ENCODE peak calls at places on chromosomes 11 and 22, in seven cellular contexts. One of them, this sample, is unnamed.

GRCh38 chr11:116217006-116217405 is 555.8 kb downstream of the BUD13 start:
- DNase-seq in brain microvascular endothelial cell: peak; percentile 49
- DNase-seq in PC-3: peak; percentile 57
- DNase-seq in body of pancreas: peak; percentile 64
- DNase-seq in dorsolateral prefrontal cortex: peak; percentile 64
- DNase-seq in stomach: no peak
- DNase-seq in osteoblast: no peak
- DNase-seq in this sample: peak; percentile 64

GRCh38 chr11:2531987-2532703 is 87.3 kb downstream of the KCNQ1 start:
- DNase-seq in osteoblast: peak; percentile 39
- DNase-seq in brain microvascular endothelial cell: no peak
- DNase-seq in stomach: no peak
- DNase-seq in body of pancreas: no peak
- DNase-seq in dorsolateral prefrontal cortex: no peak
- DNase-seq in PC-3: no peak
- DNase-seq in this sample: no peak

GRCh38 chr11:70581991-70582885 is 183.9 kb downstream of the CTTN start:
- DNase-seq in osteoblast: peak; percentile 58
- DNase-seq in dorsolateral prefrontal cortex: peak; percentile 27
- DNase-seq in PC-3: no peak
- DNase-seq in stomach: no peak
- DNase-seq in brain microvascular endothelial cell: no peak
- DNase-seq in body of pancreas: no peak
- DNase-seq in this sample: no peak

GRCh38 chr11:120564573-120565301 is 53.2 kb downstream of the GRIK4 start:
- DNase-seq in stomach: no peak
- DNase-seq in dorsolateral prefrontal cortex: peak; percentile 79
- DNase-seq in body of pancreas: peak; percentile 37
- DNase-seq in brain microvascular endothelial cell: peak; percentile 67
- DNase-seq in PC-3: no peak
- DNase-seq in osteoblast: peak; percentile 96
- DNase-seq in this sample: peak; percentile 68

GRCh38 chr11:117011541-117011908 is 86.7 kb downstream of the SIK3 start:
- DNase-seq in dorsolateral prefrontal cortex: no peak
- DNase-seq in body of pancreas: no peak
- DNase-seq in osteoblast: no peak
- DNase-seq in PC-3: no peak
- DNase-seq in brain microvascular endothelial cell: peak; percentile 73
- DNase-seq in stomach: no peak
- DNase-seq in this sample: no peak

GRCh38 chr11:125416993-125417935 is 78.8 kb downstream of the FEZ1 start:
- DNase-seq in osteoblast: no peak
- DNase-seq in dorsolateral prefrontal cortex: no peak
- DNase-seq in body of pancreas: no peak
- DNase-seq in PC-3: no peak
- DNase-seq in brain microvascular endothelial cell: no peak
- DNase-seq in stomach: no peak
- DNase-seq in this sample: no peak

GRCh38 chr11:44652901-44653644 is 73.7 kb upstream of the TSPAN18 start:
- DNase-seq in stomach: no peak
- DNase-seq in brain microvascular endothelial cell: no peak
- DNase-seq in dorsolateral prefrontal cortex: no peak
- DNase-seq in PC-3: no peak
- DNase-seq in body of pancreas: no peak
- DNase-seq in osteoblast: no peak
- DNase-seq in this sample: no peak

GRCh38 chr22:44404341-44405020 is 91.7 kb upstream of the SHISAL1 start:
- DNase-seq in brain microvascular endothelial cell: no peak
- DNase-seq in dorsolateral prefrontal cortex: peak; percentile 10
- DNase-seq in osteoblast: peak; percentile 43
- DNase-seq in PC-3: no peak
- DNase-seq in stomach: no peak
- DNase-seq in body of pancreas: no peak
- DNase-seq in this sample: no peak

GRCh38 chr22:50209893-50210292 is 9.1 kb downstream of the SELENOO start:
- DNase-seq in stomach: peak; percentile 79
- DNase-seq in PC-3: peak; percentile 66
- DNase-seq in dorsolateral prefrontal cortex: peak; percentile 76
- DNase-seq in body of pancreas: peak; percentile 82
- DNase-seq in brain microvascular endothelial cell: peak; percentile 55
- DNase-seq in osteoblast: peak; percentile 99
- DNase-seq in this sample: peak; percentile 76

GRCh38 chr22:17087176-17088131 is 2.7 kb downstream of the IL17RA start:
- DNase-seq in brain microvascular endothelial cell: peak; percentile 34
- DNase-seq in stomach: no peak
- DNase-seq in body of pancreas: no peak
- DNase-seq in PC-3: no peak
- DNase-seq in osteoblast: no peak
- DNase-seq in dorsolateral prefrontal cortex: no peak
- DNase-seq in this sample: peak; percentile 45

GRCh38 chr22:45504703-45505341 is 2.1 kb downstream of the FBLN1 start:
- DNase-seq in osteoblast: peak; percentile 98
- DNase-seq in stomach: no peak
- DNase-seq in dorsolateral prefrontal cortex: no peak
- DNase-seq in brain microvascular endothelial cell: no peak
- DNase-seq in PC-3: no peak
- DNase-seq in body of pancreas: peak; percentile 17
- DNase-seq in this sample: peak; percentile 55

GRCh38 chr11:131136476-131136875 is 220.2 kb upstream of the SNX19 start:
- DNase-seq in brain microvascular endothelial cell: peak; percentile 65
- DNase-seq in body of pancreas: no peak
- DNase-seq in dorsolateral prefrontal cortex: no peak
- DNase-seq in osteoblast: no peak
- DNase-seq in PC-3: peak; percentile 19
- DNase-seq in stomach: no peak
- DNase-seq in this sample: peak; percentile 1

GRCh38 chr22:21842946-21843345 is 24.5 kb downstream of the MAPK1 start:
- DNase-seq in PC-3: no peak
- DNase-seq in osteoblast: no peak
- DNase-seq in brain microvascular endothelial cell: no peak
- DNase-seq in body of pancreas: no peak
- DNase-seq in stomach: no peak
- DNase-seq in dorsolateral prefrontal cortex: no peak
- DNase-seq in this sample: no peak

GRCh38 chr11:74685905-74686304 is 45.3 kb downstream of the CHRDL2 start:
- DNase-seq in body of pancreas: peak; percentile 39
- DNase-seq in brain microvascular endothelial cell: no peak
- DNase-seq in stomach: no peak
- DNase-seq in osteoblast: no peak
- DNase-seq in dorsolateral prefrontal cortex: no peak
- DNase-seq in PC-3: no peak
- DNase-seq in this sample: no peak

GRCh38 chr11:83611616-83612015 is 325.4 kb upstream of the CCDC90B start:
- DNase-seq in body of pancreas: peak; percentile 55
- DNase-seq in dorsolateral prefrontal cortex: no peak
- DNase-seq in brain microvascular endothelial cell: no peak
- DNase-seq in stomach: no peak
- DNase-seq in PC-3: no peak
- DNase-seq in osteoblast: peak; percentile 26
- DNase-seq in this sample: no peak

GRCh38 chr11:19892876-19893275 is 180.2 kb downstream of the NAV2 start:
- DNase-seq in body of pancreas: no peak
- DNase-seq in osteoblast: no peak
- DNase-seq in PC-3: no peak
- DNase-seq in brain microvascular endothelial cell: no peak
- DNase-seq in dorsolateral prefrontal cortex: no peak
- DNase-seq in stomach: no peak
- DNase-seq in this sample: peak; percentile 79

GRCh38 chr22:17830041-17830961 is 56.0 kb upstream of the BID start:
- DNase-seq in PC-3: peak; percentile 80
- DNase-seq in brain microvascular endothelial cell: peak; percentile 80
- DNase-seq in stomach: peak; percentile 91
- DNase-seq in osteoblast: peak; percentile 98
- DNase-seq in dorsolateral prefrontal cortex: peak; percentile 88
- DNase-seq in body of pancreas: peak; percentile 92
- DNase-seq in this sample: peak; percentile 82

GRCh38 chr11:119130662-119131061 is 9.3 kb downstream of the HINFP start:
- DNase-seq in dorsolateral prefrontal cortex: no peak
- DNase-seq in brain microvascular endothelial cell: no peak
- DNase-seq in body of pancreas: no peak
- DNase-seq in stomach: no peak
- DNase-seq in PC-3: no peak
- DNase-seq in osteoblast: no peak
- DNase-seq in this sample: peak; percentile 70

GRCh38 chr11:103532133-103532788 is 423.0 kb downstream of the DYNC2H1 start:
- DNase-seq in body of pancreas: no peak
- DNase-seq in stomach: no peak
- DNase-seq in dorsolateral prefrontal cortex: no peak
- DNase-seq in osteoblast: no peak
- DNase-seq in PC-3: peak; percentile 95
- DNase-seq in brain microvascular endothelial cell: peak; percentile 67
- DNase-seq in this sample: peak; percentile 81

GRCh38 chr11:43920598-43921419 is 21.6 kb upstream of the C11orf96 start:
- DNase-seq in dorsolateral prefrontal cortex: no peak
- DNase-seq in brain microvascular endothelial cell: peak; percentile 100
- DNase-seq in body of pancreas: peak; percentile 22
- DNase-seq in osteoblast: peak; percentile 95
- DNase-seq in stomach: peak; percentile 46
- DNase-seq in PC-3: peak; percentile 95
- DNase-seq in this sample: peak; percentile 100

GRCh38 chr22:49833340-49834007 is 5.8 kb upstream of the BRD1 start:
- DNase-seq in PC-3: peak; percentile 57
- DNase-seq in stomach: no peak
- DNase-seq in brain microvascular endothelial cell: no peak
- DNase-seq in osteoblast: no peak
- DNase-seq in dorsolateral prefrontal cortex: no peak
- DNase-seq in body of pancreas: peak; percentile 90
- DNase-seq in this sample: no peak

GRCh38 chr11:120245434-120245833 is 5.5 kb downstream of the POU2F3 start:
- DNase-seq in osteoblast: peak; percentile 55
- DNase-seq in stomach: no peak
- DNase-seq in brain microvascular endothelial cell: no peak
- DNase-seq in PC-3: no peak
- DNase-seq in dorsolateral prefrontal cortex: no peak
- DNase-seq in body of pancreas: no peak
- DNase-seq in this sample: no peak

DNA sequence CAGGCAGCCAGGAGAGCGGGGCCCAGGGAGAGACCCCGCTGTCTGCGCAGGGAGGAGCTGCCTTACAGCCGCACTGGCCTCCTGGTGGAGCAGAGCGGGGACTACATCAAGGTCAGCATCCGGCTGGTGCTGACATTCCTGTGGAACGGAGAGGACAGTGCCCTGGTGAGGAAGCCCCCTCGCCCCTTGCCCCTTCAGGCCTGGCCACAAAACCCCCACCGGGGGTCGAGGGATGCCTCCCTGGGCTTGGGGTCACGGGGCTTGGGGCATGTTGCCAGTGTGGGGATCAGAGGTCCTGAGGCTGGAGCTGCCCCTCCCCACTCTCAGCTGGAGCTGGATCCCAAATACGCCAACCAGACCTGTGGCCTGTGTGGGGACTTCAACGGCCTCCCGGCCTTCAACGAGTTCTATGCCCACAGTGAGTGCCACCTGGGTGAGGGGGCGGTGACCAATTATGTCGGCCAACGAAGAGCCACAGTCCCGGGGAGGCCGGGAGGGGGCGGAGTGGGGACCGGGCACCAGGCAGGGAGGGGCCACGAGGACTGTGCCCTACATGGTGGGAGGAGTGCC is 4.2 kb downstream of the MUC5B start:
- DNase-seq in osteoblast: peak; percentile 98
- DNase-seq in PC-3: no peak
- DNase-seq in body of pancreas: peak; percentile 5
- DNase-seq in brain microvascular endothelial cell: no peak
- DNase-seq in dorsolateral prefrontal cortex: no peak
- DNase-seq in stomach: no peak
- DNase-seq in this sample: peak; percentile 4
- TF ChIP-seq CTCF in osteoblast: peak; percentile 28
- TF ChIP-seq CTCF in PC-3: no peak
- TF ChIP-seq CTCF in body of pancreas: no peak
- TF ChIP-seq CTCF in brain microvascular endothelial cell: peak; percentile 69
- TF ChIP-seq CTCF in dorsolateral prefrontal cortex: no peak
- TF ChIP-seq CTCF in stomach: no peak
- TF ChIP-seq CTCF in this sample: peak; percentile 29

DNA sequence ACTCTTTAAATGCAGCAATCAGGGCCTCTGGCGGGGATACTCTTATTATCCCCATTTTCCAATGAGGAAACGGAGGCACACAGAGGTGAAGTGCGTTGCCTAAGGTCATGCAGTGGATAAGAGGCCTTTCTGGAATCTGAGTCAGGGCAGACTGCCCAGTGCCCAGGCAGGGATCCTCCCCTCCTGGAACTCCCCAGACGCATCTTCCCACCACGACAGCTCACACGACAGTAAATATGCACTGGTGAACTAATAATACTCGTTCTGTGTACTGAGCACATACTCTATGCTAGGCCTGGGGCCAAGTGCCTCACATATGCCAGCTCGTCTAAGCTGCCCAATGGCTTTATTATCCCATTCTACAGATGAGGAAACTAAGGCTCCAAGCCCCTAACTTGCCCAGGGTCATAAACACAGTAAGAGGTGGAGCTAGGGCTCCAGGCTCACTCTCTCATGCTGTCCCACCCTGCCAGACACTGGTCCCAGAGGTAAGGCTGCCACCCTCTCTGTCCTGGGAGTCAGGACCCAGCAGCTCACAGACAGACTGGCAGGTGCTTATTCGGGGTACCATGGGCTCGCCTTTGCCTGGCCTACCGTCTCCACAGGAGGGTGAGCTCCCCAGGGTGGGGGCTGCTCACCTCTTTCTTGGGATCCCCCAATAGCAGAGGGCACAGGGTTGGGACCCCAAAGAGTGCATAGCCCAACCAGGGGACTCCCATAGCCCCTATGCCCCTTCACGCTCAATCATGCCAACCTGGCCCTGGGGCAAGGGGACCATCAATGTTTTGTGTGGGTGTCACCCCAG is 2.3 kb downstream of the IL2RB start:
- DNase-seq in dorsolateral prefrontal cortex: no peak
- DNase-seq in stomach: no peak
- DNase-seq in osteoblast: peak; percentile 60
- DNase-seq in brain microvascular endothelial cell: no peak
- DNase-seq in body of pancreas: no peak
- DNase-seq in PC-3: no peak
- DNase-seq in this sample: no peak
- H3K4me3 ChIP-seq in dorsolateral prefrontal cortex: no peak overlapping the region
- H3K4me3 ChIP-seq in stomach: no peak overlapping the region
- H3K4me3 ChIP-seq in osteoblast: no peak overlapping the region
- H3K4me3 ChIP-seq in brain microvascular endothelial cell: no peak overlapping the region
- H3K4me3 ChIP-seq in body of pancreas: no peak overlapping the region
- H3K4me3 ChIP-seq in PC-3: no peak overlapping the region
- H3K4me3 ChIP-seq in this sample: no peak overlapping the region

GRCh38 chr11:102341844-102342318 is 5.1 kb upstream of the BIRC2 start:
- DNase-seq in body of pancreas: peak; percentile 84
- DNase-seq in PC-3: peak; percentile 93
- DNase-seq in osteoblast: no peak
- DNase-seq in stomach: peak; percentile 77
- DNase-seq in brain microvascular endothelial cell: peak; percentile 85
- DNase-seq in dorsolateral prefrontal cortex: no peak
- DNase-seq in this sample: peak; percentile 91
- TF ChIP-seq CTCF in body of pancreas: peak; percentile 85
- TF ChIP-seq CTCF in PC-3: peak; percentile 96
- TF ChIP-seq CTCF in osteoblast: peak; percentile 88
- TF ChIP-seq CTCF in stomach: no peak
- TF ChIP-seq CTCF in brain microvascular endothelial cell: peak; percentile 85
- TF ChIP-seq CTCF in dorsolateral prefrontal cortex: peak; percentile 77
- TF ChIP-seq CTCF in this sample: peak; percentile 90

GRCh38 chr22:30196867-30197336 is 49.7 kb downstream of the LIF start:
- DNase-seq in stomach: no peak
- DNase-seq in osteoblast: peak; percentile 93
- DNase-seq in body of pancreas: no peak
- DNase-seq in dorsolateral prefrontal cortex: no peak
- DNase-seq in brain microvascular endothelial cell: no peak
- DNase-seq in PC-3: no peak
- DNase-seq in this sample: no peak
- H3K4me3 ChIP-seq in stomach: no peak overlapping the region
- H3K4me3 ChIP-seq in osteoblast: no peak overlapping the region
- H3K4me3 ChIP-seq in body of pancreas: no peak overlapping the region
- H3K4me3 ChIP-seq in dorsolateral prefrontal cortex: no peak overlapping the region
- H3K4me3 ChIP-seq in brain microvascular endothelial cell: no peak overlapping the region
- H3K4me3 ChIP-seq in PC-3: no peak overlapping the region
- H3K4me3 ChIP-seq in this sample: no peak overlapping the region